ENCODE peak calls at places on chromosomes 13 and 19, in nine cellular contexts. B, N, J, L, Z, O, F, H and A are unnamed samples.
A peak's percentile ranks its signal among the peaks of the same experiment; 100 is the strongest.

GRCh38 chr19:38728752-38729541 is 15.3 kb downstream of the CAPN12 start:
- DNase-seq in B (no peak), O (no peak), F (no peak), Z (peak; percentile 60), L (no peak), H (no peak), N (no peak), J (no peak), A (no peak)

GRCh38 chr19:29680447-29680846 is 15.2 kb downstream of the PLEKHF1 start:
- DNase-seq in O (no peak), L (peak; percentile 71), F (no peak), N (peak; percentile 86), H (no peak), J (no peak), Z (peak; percentile 61), B (no peak), A (no peak)

GRCh38 chr13:83151308-83151660 is 731.0 kb downstream of the SLITRK1 start:
- DNase-seq in O (peak; percentile 2), H (no peak), F (no peak), N (no peak), L (no peak), B (no peak), Z (no peak), J (peak; percentile 67), A (no peak)

GRCh38 chr13:23140492-23140891 is 40.3 kb upstream of the SGCG start:
- DNase-seq in O (no peak), N (no peak), Z (no peak), B (no peak), F (no peak), H (no peak), L (no peak), J (peak; percentile 19), A (no peak)

GRCh38 chr13:75803175-75803611 is 167.1 kb downstream of the LMO7 start:
- DNase-seq in F (no peak), N (peak; percentile 11), B (no peak), L (no peak), O (no peak), H (peak; percentile 56), Z (no peak), J (no peak), A (no peak)

GRCh38 chr13:53064721-53065120 is 36.1 kb downstream of the OLFM4 start:
- DNase-seq in O (no peak), L (no peak), H (no peak), B (peak; percentile 29), Z (no peak), J (no peak), F (no peak), N (no peak), A (no peak)

GRCh38 chr13:81636120-81636519 is 1295.2 kb upstream of the SPRY2 start:
- DNase-seq in F (no peak), N (no peak), H (no peak), O (no peak), J (no peak), Z (no peak), B (no peak), L (no peak), A (no peak)

GRCh38 chr13:75512253-75512652 is 25.4 kb downstream of the COMMD6 start:
- DNase-seq in O (no peak), F (no peak), J (no peak), L (no peak), N (no peak), B (no peak), Z (no peak), H (no peak), A (no peak)

GRCh38 chr19:883661-884211 is 9.3 kb downstream of the MED16 start:
- DNase-seq in B (peak; percentile 87), Z (peak; percentile 59), L (no peak), F (no peak), H (peak; percentile 91), N (no peak), J (no peak), O (peak; percentile 78), A (no peak)

GRCh38 chr13:110347535-110348308 is 40.6 kb downstream of the COL4A2 start:
- DNase-seq in J (peak; percentile 91), B (no peak), N (no peak), F (no peak), H (peak; percentile 43), O (peak; percentile 99), Z (no peak), L (no peak), A (peak; percentile 92)

GRCh38 chr13:113169277-113170272 is 11.1 kb downstream of the PROZ start:
- DNase-seq in Z (no peak), H (no peak), O (no peak), F (no peak), J (no peak), L (no peak), N (no peak), B (no peak), A (no peak)